ENCODE peak calls at places on chromosomes 11 and 22, in four cellular contexts. D is stimulated activated CD4-positive, alpha-beta T cell treated with anti-CD3 and anti-CD28 coated beads, Interleukin-1b, Interleukin-23, amount 100 ng/mL, for 48 hours; R is fibroblast of mammary gland; F is left colon. L is an unnamed sample.

GRCh38 chr11:78318733-78319132 is 98.9 kb downstream of the GAB2 start:
- DNase-seq in R (no peak), F (no peak), D (no peak), L (no peak)

GRCh38 chr11:110434952-110435779 is 5.4 kb downstream of the FDX1 start:
- DNase-seq in F (no peak), D (no peak), R (no peak), L (no peak)

GRCh38 chr11:119417726-119418540 is 5.0 kb downstream of the THY1 start:
- DNase-seq in D (no peak), R (peak; percentile 97), F (no peak), L (no peak)

GRCh38 chr11:32396331-32396730 is 39.0 kb downstream of the WT1 start:
- DNase-seq in R (no peak), D (no peak), F (no peak), L (no peak)

GRCh38 chr22:26648011-26648497 is 9.3 kb upstream of the MIAT start:
- DNase-seq in D (peak; percentile 27), R (no peak), F (no peak), L (no peak)

GRCh38 chr22:20312396-20313191 is 7.3 kb downstream of the DGCR6L start:
- DNase-seq in D (no peak), R (no peak), F (peak; percentile 18), L (peak; percentile 49)

GRCh38 chr11:78419327-78419726 is 1.7 kb upstream of the GAB2 start:
- DNase-seq in R (peak; percentile 100), F (peak; percentile 42), D (no peak), L (peak; percentile 60)

GRCh38 chr11:7575841-7576451 is 62.1 kb downstream of the PPFIBP2 start:
- DNase-seq in F (peak; percentile 84), D (peak; percentile 30), R (no peak), L (peak; percentile 53)

L was measured in left lung.